ENCODE peak calls at places on chromosomes 5 and 9, in nine cellular contexts. X, W, V, D, P, B, K, U and J are unnamed samples.

GRCh38 chr5:66252849-66253248 is 108.7 kb downstream of the SREK1 start:
- DNase-seq in X (no peak), W (no peak), V (no peak), D (no peak), P (no peak), B (no peak), K (no peak), U (no peak), J (no peak)

GRCh38 chr9:87469833-87470465 is 27.7 kb upstream of the DAPK1 start:
- DNase-seq in X (no peak), W (no peak), V (no peak), D (no peak), P (no peak), B (no peak), K (no peak), U (no peak), J (no peak)

GRCh38 chr9:18261143-18261542 is 212.8 kb upstream of the ADAMTSL1 start:
- DNase-seq in X (peak), W (no peak), V (no peak), D (no peak), P (no peak), B (no peak), K (no peak), U (no peak), J (no peak)

GRCh38 chr5:170148430-170149205 is 42.9 kb downstream of the FOXI1 start:
- DNase-seq in X (no peak), W (no peak), V (no peak), D (no peak), P (no peak), B (no peak), K (no peak), U (no peak), J (no peak)

GRCh38 chr9:81395301-81396054 is 293.9 kb downstream of the TLE1 start:
- DNase-seq in X (peak), W (no peak), V (no peak), D (no peak), P (no peak), B (no peak), K (no peak), U (no peak), J (peak)

GRCh38 chr5:138654281-138654867 is 79.2 kb upstream of the HSPA9 start:
- DNase-seq in X (peak), W (no peak), V (peak), D (no peak), P (peak), B (peak), K (no peak), U (no peak), J (peak)

GRCh38 chr5:68440255-68440654 is 224.7 kb downstream of the PIK3R1 start:
- DNase-seq in X (no peak), W (no peak), V (no peak), D (no peak), P (no peak), B (no peak), K (no peak), U (no peak), J (no peak)

GRCh38 chr5:1801061-1801953 is at the start of gene NDUFS6:
- DNase-seq in X (peak), W (peak), V (peak), D (peak), P (no peak), B (peak), K (peak), U (peak), J (peak)

GRCh38 chr5:82674718-82675117 is 396.6 kb upstream of the RPS23 start:
- DNase-seq in X (no peak), W (no peak), V (no peak), D (no peak), P (no peak), B (no peak), K (no peak), U (no peak), J (no peak)

GRCh38 chr5:10903786-10904560 is 142.9 kb upstream of the DAP start:
- DNase-seq in X (no peak), W (no peak), V (no peak), D (no peak), P (no peak), B (no peak), K (no peak), U (no peak), J (no peak)
- H3K4me3 ChIP-seq in X (no peak), W (no peak), V (no peak), D (no peak), P (no peak), B (no peak), K (no peak), U (no peak), J (no peak)

GRCh38 chr9:91065231-91066041 is 263.8 kb downstream of the SYK start:
- DNase-seq in X (no peak), W (no peak), V (no peak), D (no peak), P (no peak), B (no peak), K (no peak), U (no peak), J (no peak)

GRCh38 chr9:91059713-91060112 is 258.1 kb downstream of the SYK start:
- DNase-seq in X (peak), W (no peak), V (no peak), D (no peak), P (no peak), B (no peak), K (no peak), U (peak), J (peak)

GRCh38 chr9:91060520-91061343 is 259.1 kb downstream of the SYK start:
- DNase-seq in X (peak), W (no peak), V (no peak), D (peak), P (peak), B (no peak), K (peak), U (peak), J (peak)

GRCh38 chr9:91063471-91063870 is 261.9 kb downstream of the SYK start:
- DNase-seq in X (no peak), W (no peak), V (no peak), D (no peak), P (no peak), B (no peak), K (no peak), U (no peak), J (no peak)

GRCh38 chr9:91062281-91062680 is 260.7 kb downstream of the SYK start:
- DNase-seq in X (no peak), W (no peak), V (no peak), D (no peak), P (no peak), B (no peak), K (no peak), U (no peak), J (no peak)
- TF ChIP-seq CTCF in X (no peak), W (no peak), V (no peak), D (no peak), P (no peak), B (no peak), K (no peak), U (no peak), J (no peak)

DNA sequence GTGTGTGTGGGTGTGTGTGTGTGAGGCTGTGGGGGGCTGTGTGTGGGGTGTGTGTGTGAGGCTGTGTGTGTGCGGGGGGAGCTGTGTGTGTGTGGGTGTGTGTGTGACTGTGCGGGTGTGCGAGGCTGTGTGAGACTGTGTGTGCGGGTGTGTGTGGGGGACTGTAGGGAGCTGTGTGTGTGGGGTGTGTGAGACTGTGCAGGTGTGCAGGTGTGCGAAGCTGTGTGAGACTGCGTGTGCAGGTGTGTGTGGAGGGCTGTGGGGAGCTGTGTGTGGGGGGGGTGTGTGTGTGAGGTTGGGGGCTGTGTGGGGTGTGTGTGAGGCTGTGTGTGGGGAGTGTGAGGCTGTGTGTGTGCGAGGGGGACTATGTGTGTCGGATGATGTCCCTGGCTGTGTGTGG is 23.2 kb downstream of the AHRR start:
- DNase-seq in X (no peak), W (no peak), V (no peak), D (no peak), P (no peak), B (no peak), K (no peak), U (no peak), J (no peak)
- H3K4me3 ChIP-seq in X (no peak), W (no peak), V (no peak), D (no peak), P (no peak), B (no peak), K (no peak), U (no peak), J (no peak)

DNA sequence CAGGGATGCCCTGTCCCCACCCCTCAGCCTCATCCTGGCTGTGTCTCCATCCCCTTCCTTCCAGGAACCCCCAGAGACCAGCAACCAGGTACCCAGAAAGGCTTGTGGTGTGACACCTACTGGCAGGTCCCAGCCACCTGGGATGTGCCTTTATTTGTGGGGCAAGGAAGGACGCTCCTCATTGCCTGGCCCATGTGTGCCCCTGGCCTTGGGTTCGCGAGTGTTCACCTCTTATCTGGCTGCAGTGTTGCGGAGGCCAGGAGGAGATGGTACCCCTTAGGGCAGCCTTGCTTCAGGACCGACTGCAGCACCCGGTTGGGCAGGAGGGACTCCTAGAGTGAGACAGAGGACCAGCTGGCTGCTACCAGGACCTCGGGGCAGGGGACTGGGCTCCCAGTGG is 8.8 kb downstream of the C9orf50 start:
- DNase-seq in X (no peak), W (no peak), V (no peak), D (no peak), P (no peak), B (no peak), K (no peak), U (no peak), J (no peak)
- TF ChIP-seq CTCF in X (no peak), W (no peak), V (no peak), D (no peak), P (no peak), B (no peak), K (no peak), U (no peak), J (no peak)

DNA sequence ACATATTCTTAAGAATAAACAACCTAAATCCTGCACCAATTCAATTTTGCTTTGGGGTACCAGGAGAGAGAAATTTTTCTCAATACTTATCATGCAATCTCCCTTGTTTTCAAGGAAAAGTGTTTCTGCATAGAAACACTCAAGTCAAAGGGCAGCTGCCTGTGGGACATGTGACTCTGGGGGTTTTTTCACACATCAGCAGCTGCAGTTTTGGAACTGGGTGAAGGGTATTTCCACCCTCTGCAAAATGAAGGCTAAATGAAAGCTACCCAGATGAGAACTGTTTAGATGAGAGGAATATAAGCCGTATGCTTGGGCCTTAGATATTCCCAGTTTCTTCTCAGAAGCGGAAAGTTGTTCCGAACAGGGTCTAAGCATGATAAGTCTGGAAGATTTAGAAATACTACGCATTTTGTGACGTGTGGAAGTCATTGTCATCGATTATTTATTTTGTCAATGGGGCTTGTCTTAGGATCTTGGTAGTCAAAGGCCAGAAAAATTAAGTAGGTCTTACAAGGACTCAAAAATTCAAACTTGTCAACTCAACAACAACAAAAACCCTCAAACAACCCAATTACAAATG is 64.3 kb upstream of the BOD1 start:
- DNase-seq in X (no peak), W (no peak), V (no peak), D (no peak), P (no peak), B (no peak), K (no peak), U (no peak), J (no peak)
- H3K4me3 ChIP-seq in X (no peak), W (no peak), V (no peak), D (no peak), P (no peak), B (no peak), K (no peak), U (no peak), J (no peak)

GRCh38 chr5:135208555-135209494 is 174.8 kb upstream of the PITX1 start:
- DNase-seq in X (peak), W (no peak), V (peak), D (peak), P (peak), B (no peak), K (no peak), U (peak), J (peak)
- TF ChIP-seq CTCF in X (peak), W (no peak), V (no peak), D (peak), P (peak), B (no peak), K (no peak), U (no peak), J (peak)

GRCh38 chr9:136241540-136241939 is 4.1 kb downstream of the QSOX2 start:
- DNase-seq in X (no peak), W (no peak), V (no peak), D (no peak), P (no peak), B (no peak), K (no peak), U (no peak), J (no peak)

GRCh38 chr9:136243631-136244030 is 2.0 kb downstream of the QSOX2 start:
- DNase-seq in X (no peak), W (no peak), V (no peak), D (no peak), P (no peak), B (no peak), K (no peak), U (no peak), J (no peak)

GRCh38 chr9:136244116-136244775 is 1.4 kb downstream of the QSOX2 start:
- DNase-seq in X (peak), W (no peak), V (peak), D (no peak), P (no peak), B (no peak), K (no peak), U (no peak), J (no peak)

GRCh38 chr9:136242248-136242647 is 3.4 kb downstream of the QSOX2 start:
- DNase-seq in X (no peak), W (no peak), V (no peak), D (no peak), P (no peak), B (no peak), K (no peak), U (no peak), J (no peak)

DNA sequence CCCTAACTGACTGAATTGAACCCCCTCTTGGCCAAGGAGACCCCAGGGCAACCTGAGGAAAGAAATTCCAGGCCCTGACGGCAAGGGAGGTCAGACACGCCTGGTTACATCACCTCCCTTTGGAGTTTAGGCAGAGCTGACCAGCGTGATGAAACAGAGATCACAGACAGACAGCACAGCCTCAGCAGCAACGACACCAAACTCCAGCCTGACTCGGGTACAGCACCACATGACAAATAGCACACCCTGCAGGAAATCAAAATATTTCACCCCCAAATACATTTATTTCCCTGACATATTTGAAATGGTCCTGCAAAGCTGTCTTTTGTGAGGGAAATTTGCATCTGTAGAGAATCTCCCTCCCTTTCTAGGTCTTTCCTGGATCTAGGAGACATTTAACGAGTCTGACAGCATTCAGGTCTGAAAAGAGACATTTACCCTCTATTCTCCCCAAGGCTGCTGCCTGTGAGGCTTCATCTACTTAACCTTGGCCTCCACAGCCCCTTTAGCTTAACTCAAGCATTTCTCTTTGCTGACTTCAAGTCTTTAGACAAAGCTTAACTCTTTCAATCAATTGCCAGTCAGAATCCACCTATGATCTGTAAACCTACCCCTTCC is 2.6 kb downstream of the QSOX2 start:
- DNase-seq in X (peak), W (no peak), V (no peak), D (no peak), P (no peak), B (no peak), K (no peak), U (no peak), J (no peak)
- H3K4me3 ChIP-seq in X (no peak), W (no peak), V (no peak), D (no peak), P (no peak), B (no peak), K (no peak), U (no peak), J (no peak)